ENCODE peak calls at places on chromosomes 6 and 20, in seven cellular contexts. C, M, Y, T, W, B and V are unnamed samples.

GRCh38 chr20:14821251-14821650 is 483.8 kb upstream of the FLRT3 start:
- DNase-seq in C (no peak), M (no peak), Y (no peak), T (no peak), W (no peak), B (no peak), V (no peak)

GRCh38 chr6:81214414-81215091 is 537.9 kb downstream of the TENT5A start:
- DNase-seq in C (no peak), M (no peak), Y (peak; percentile 53), T (no peak), W (no peak), B (no peak), V (no peak)

GRCh38 chr6:3884007-3884745 is 35.0 kb downstream of the FAM50B start:
- DNase-seq in C (no peak), M (no peak), Y (no peak), T (no peak), W (peak; percentile 37), B (peak; percentile 31), V (no peak)

GRCh38 chr6:135812085-135812526 is 39.4 kb upstream of the PDE7B start:
- DNase-seq in C (no peak), M (no peak), Y (no peak), T (no peak), W (no peak), B (no peak), V (no peak)

GRCh38 chr20:62845818-62846527 is 15.6 kb downstream of the TCFL5 start:
- DNase-seq in C (no peak), M (no peak), Y (no peak), T (no peak), W (no peak), B (no peak), V (no peak)

GRCh38 chr6:138454976-138455706 is 44.2 kb downstream of the NHSL1 start:
- DNase-seq in C (peak; percentile 58), M (no peak), Y (no peak), T (no peak), W (no peak), B (no peak), V (no peak)

GRCh38 chr6:139679516-139680179 is 305.2 kb upstream of the CITED2 start:
- DNase-seq in C (no peak), M (no peak), Y (no peak), T (no peak), W (no peak), B (peak; percentile 29), V (no peak)

GRCh38 chr20:48710341-48711043 is 117.3 kb downstream of the PREX1 start:
- DNase-seq in C (no peak), M (no peak), Y (no peak), T (no peak), W (no peak), B (no peak), V (no peak)

GRCh38 chr6:138455746-138456392 is 43.4 kb downstream of the NHSL1 start:
- DNase-seq in C (peak; percentile 52), M (no peak), Y (no peak), T (no peak), W (no peak), B (no peak), V (no peak)

GRCh38 chr6:33633084-33633461 is 12.0 kb downstream of the ITPR3 start:
- DNase-seq in C (no peak), M (no peak), Y (no peak), T (no peak), W (no peak), B (no peak), V (no peak)

GRCh38 chr20:644692-645317 is 8.2 kb downstream of the SRXN1 start:
- DNase-seq in C (no peak), M (no peak), Y (no peak), T (no peak), W (no peak), B (no peak), V (no peak)

GRCh38 chr20:23048283-23049200 is 930 bp downstream of the THBD start:
- DNase-seq in C (no peak), M (peak; percentile 24), Y (peak; percentile 98), T (no peak), W (peak; percentile 72), B (no peak), V (peak; percentile 62)

GRCh38 chr6:90436403-90436802 is 139.8 kb upstream of the BACH2 start:
- DNase-seq in C (no peak), M (no peak), Y (no peak), T (no peak), W (no peak), B (no peak), V (no peak)

GRCh38 chr6:25153079-25153478 is 126.1 kb upstream of the CARMIL1 start:
- DNase-seq in C (no peak), M (no peak), Y (peak; percentile 64), T (no peak), W (no peak), B (no peak), V (no peak)

GRCh38 chr6:20497200-20497820 is 36.9 kb upstream of the CDKAL1 start:
- DNase-seq in C (no peak), M (no peak), Y (no peak), T (no peak), W (no peak), B (peak; percentile 64), V (no peak)

GRCh38 chr6:157528931-157529653 is 148.1 kb downstream of the ZDHHC14 start:
- DNase-seq in C (peak; percentile 92), M (peak; percentile 49), Y (no peak), T (no peak), W (no peak), B (no peak), V (peak; percentile 33)

GRCh38 chr6:45185403-45186251 is 142.5 kb upstream of the RUNX2 start:
- DNase-seq in C (no peak), M (no peak), Y (no peak), T (no peak), W (no peak), B (no peak), V (no peak)

GRCh38 chr6:127792616-127793015 is 108.2 kb downstream of the THEMIS start:
- DNase-seq in C (no peak), M (no peak), Y (no peak), T (no peak), W (no peak), B (no peak), V (no peak)

GRCh38 chr6:150142657-150143501 is at the start of gene PPP1R14C:
- DNase-seq in C (no peak), M (no peak), Y (peak; percentile 88), T (peak; percentile 26), W (peak; percentile 44), B (no peak), V (peak; percentile 78)

GRCh38 chr6:125779924-125780539 is 10.7 kb upstream of the NCOA7 start:
- DNase-seq in C (peak; percentile 80), M (peak; percentile 87), Y (peak; percentile 87), T (peak; percentile 77), W (peak; percentile 81), B (peak; percentile 80), V (peak; percentile 83)
- TF ChIP-seq CTCF in C (peak; percentile 25), M (no peak), Y (no peak), T (no peak), W (no peak), B (peak; percentile 21), V (no peak)

GRCh38 chr20:47303736-47304135 is 52.8 kb downstream of the ZMYND8 start:
- DNase-seq in C (no peak), M (no peak), Y (no peak), T (no peak), W (no peak), B (no peak), V (no peak)
- TF ChIP-seq CTCF in C (no peak), M (no peak), Y (no peak), T (no peak), W (no peak), B (no peak), V (no peak)

DNA sequence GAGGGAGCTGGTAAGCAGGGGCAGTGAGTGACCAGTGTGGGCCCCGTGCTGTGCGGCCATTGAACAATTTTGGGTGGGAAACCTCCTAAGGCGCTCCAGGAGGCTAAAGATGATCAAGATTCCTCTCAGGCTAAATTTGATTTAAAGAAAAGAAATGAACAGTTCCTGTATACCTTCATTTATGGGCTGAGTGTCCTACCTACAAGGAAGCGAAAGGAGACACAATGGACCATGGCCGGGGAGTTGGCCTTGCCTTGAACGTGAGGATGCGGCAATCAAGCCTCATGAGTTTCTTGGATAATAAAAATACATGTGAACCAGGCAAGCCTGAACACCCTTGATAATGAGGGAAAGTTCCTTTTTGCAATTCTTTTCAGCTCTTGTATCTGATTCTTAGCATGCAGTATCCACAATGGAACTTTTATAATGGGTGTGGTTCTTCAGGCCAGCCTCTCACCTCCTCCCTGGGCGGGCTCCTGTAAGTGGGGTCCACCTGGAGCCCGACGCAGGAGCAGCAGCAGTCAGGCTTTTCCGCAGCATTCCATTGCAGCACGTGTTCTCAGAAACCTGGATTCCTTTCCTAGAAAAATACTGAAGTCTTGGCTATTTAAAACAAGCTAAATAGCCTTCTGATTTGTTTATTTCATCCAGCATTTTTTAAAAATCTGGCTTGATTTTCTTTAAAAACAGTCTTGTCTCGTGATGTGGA is 83.8 kb downstream of the RNASET2 start:
- DNase-seq in C (no peak), M (no peak), Y (no peak), T (no peak), W (no peak), B (no peak), V (no peak)
- TF ChIP-seq CTCF in C (no peak), M (no peak), Y (no peak), T (no peak), W (no peak), B (no peak), V (no peak)

GRCh38 chr6:8175046-8175777 is 72.9 kb upstream of the EEF1E1 start:
- DNase-seq in C (no peak), M (no peak), Y (no peak), T (no peak), W (no peak), B (no peak), V (no peak)

GRCh38 chr6:8174571-8174970 is 72.2 kb upstream of the EEF1E1 start:
- DNase-seq in C (no peak), M (no peak), Y (no peak), T (no peak), W (no peak), B (no peak), V (no peak)

GRCh38 chr6:8170754-8171153 is 68.4 kb upstream of the EEF1E1 start:
- DNase-seq in C (no peak), M (no peak), Y (no peak), T (no peak), W (no peak), B (no peak), V (no peak)

GRCh38 chr6:8170245-8170644 is 67.9 kb upstream of the EEF1E1 start:
- DNase-seq in C (no peak), M (no peak), Y (no peak), T (no peak), W (no peak), B (no peak), V (no peak)

DNA sequence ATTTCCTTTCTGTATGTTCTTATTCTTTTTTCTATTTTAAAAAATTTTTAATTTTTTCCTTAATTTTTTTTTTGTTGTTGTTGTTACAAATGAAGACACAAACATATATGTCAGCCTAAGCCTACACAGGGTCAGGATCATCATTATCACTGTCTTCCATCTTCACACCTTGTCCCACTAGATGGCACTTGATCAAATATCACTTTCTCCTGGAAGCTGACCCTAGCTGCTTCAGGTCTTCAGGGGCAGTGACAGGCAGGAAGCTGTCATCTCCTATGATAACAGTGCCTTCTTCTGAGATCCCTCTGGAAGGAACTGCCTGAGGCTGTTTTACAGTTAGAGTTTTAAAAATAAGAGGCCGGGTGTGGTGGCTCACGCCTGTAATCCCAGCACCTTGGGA is 70.2 kb upstream of the EEF1E1 start:
- DNase-seq in C (no peak), M (no peak), Y (no peak), T (no peak), W (no peak), B (no peak), V (no peak)
- TF ChIP-seq CTCF in C (peak; percentile 31), M (no peak), Y (no peak), T (no peak), W (no peak), B (no peak), V (no peak)

GRCh38 chr20:5118220-5119142 is 1.3 kb downstream of the PCNA start:
- DNase-seq in C (no peak), M (no peak), Y (no peak), T (no peak), W (no peak), B (no peak), V (no peak)
- TF ChIP-seq CTCF in C (no peak), M (no peak), Y (no peak), T (no peak), W (no peak), B (no peak), V (no peak)